ENCODE peak calls at places on chromosomes 7 and 10, in eight cellular contexts. One of them, this sample, is unnamed.

GRCh38 chr10:5418584-5418983 is 6.2 kb downstream of the NET1 start:
- DNase-seq in Panc1: no peak
- DNase-seq in neural crest cell: no peak
- DNase-seq in astrocyte of the spinal cord: no peak
- DNase-seq in fibroblast of lung: no peak
- DNase-seq in left ventricle myocardium inferior: no peak
- DNase-seq in ascending aorta: no peak
- DNase-seq in dorsolateral prefrontal cortex: no peak
- DNase-seq in this sample: no peak

GRCh38 chr10:6383099-6383812 is 180.5 kb downstream of the PFKFB3 start:
- DNase-seq in Panc1: no peak
- DNase-seq in neural crest cell: no peak
- DNase-seq in astrocyte of the spinal cord: peak; percentile 66
- DNase-seq in fibroblast of lung: peak; percentile 73
- DNase-seq in left ventricle myocardium inferior: no peak
- DNase-seq in ascending aorta: no peak
- DNase-seq in dorsolateral prefrontal cortex: peak; percentile 38
- DNase-seq in this sample: no peak

GRCh38 chr7:66182920-66183319 is 22.2 kb upstream of the TPST1 start:
- DNase-seq in Panc1: no peak
- DNase-seq in neural crest cell: no peak
- DNase-seq in astrocyte of the spinal cord: no peak
- DNase-seq in fibroblast of lung: no peak
- DNase-seq in left ventricle myocardium inferior: no peak
- DNase-seq in ascending aorta: no peak
- DNase-seq in dorsolateral prefrontal cortex: no peak
- DNase-seq in this sample: no peak

GRCh38 chr10:124180044-124180745 is 86.8 kb upstream of the CHST15 start:
- DNase-seq in Panc1: no peak
- DNase-seq in neural crest cell: no peak
- DNase-seq in astrocyte of the spinal cord: no peak
- DNase-seq in fibroblast of lung: no peak
- DNase-seq in left ventricle myocardium inferior: no peak
- DNase-seq in ascending aorta: no peak
- DNase-seq in dorsolateral prefrontal cortex: no peak
- DNase-seq in this sample: no peak

GRCh38 chr10:11813855-11814557 is 9.2 kb upstream of the PROSER2 start:
- DNase-seq in Panc1: no peak
- DNase-seq in neural crest cell: no peak
- DNase-seq in astrocyte of the spinal cord: no peak
- DNase-seq in fibroblast of lung: no peak
- DNase-seq in left ventricle myocardium inferior: no peak
- DNase-seq in ascending aorta: no peak
- DNase-seq in dorsolateral prefrontal cortex: no peak
- DNase-seq in this sample: no peak

GRCh38 chr7:137513091-137513490 is 169.6 kb upstream of the PTN start:
- DNase-seq in Panc1: no peak
- DNase-seq in neural crest cell: no peak
- DNase-seq in astrocyte of the spinal cord: no peak
- DNase-seq in fibroblast of lung: no peak
- DNase-seq in left ventricle myocardium inferior: no peak
- DNase-seq in ascending aorta: no peak
- DNase-seq in dorsolateral prefrontal cortex: no peak
- DNase-seq in this sample: no peak

GRCh38 chr10:125162181-125162906 is 2.0 kb upstream of the CTBP2 start:
- DNase-seq in Panc1: no peak
- DNase-seq in neural crest cell: no peak
- DNase-seq in astrocyte of the spinal cord: no peak
- DNase-seq in fibroblast of lung: no peak
- DNase-seq in left ventricle myocardium inferior: no peak
- DNase-seq in ascending aorta: peak; percentile 58
- DNase-seq in dorsolateral prefrontal cortex: no peak
- DNase-seq in this sample: peak; percentile 38

GRCh38 chr7:7292608-7293007 is 110.3 kb downstream of the C1GALT1 start:
- DNase-seq in Panc1: no peak
- DNase-seq in neural crest cell: no peak
- DNase-seq in astrocyte of the spinal cord: no peak
- DNase-seq in fibroblast of lung: no peak
- DNase-seq in left ventricle myocardium inferior: no peak
- DNase-seq in ascending aorta: no peak
- DNase-seq in dorsolateral prefrontal cortex: no peak
- DNase-seq in this sample: no peak

GRCh38 chr10:98030991-98031431 is 590 bp upstream of the CRTAC1 start:
- DNase-seq in Panc1: no peak
- DNase-seq in neural crest cell: peak; percentile 38
- DNase-seq in astrocyte of the spinal cord: no peak
- DNase-seq in fibroblast of lung: no peak
- DNase-seq in left ventricle myocardium inferior: no peak
- DNase-seq in ascending aorta: no peak
- DNase-seq in dorsolateral prefrontal cortex: no peak
- DNase-seq in this sample: peak; percentile 52

GRCh38 chr7:100127866-100128601 is 1.3 kb downstream of the MBLAC1 start:
- DNase-seq in Panc1: no peak
- DNase-seq in neural crest cell: peak; percentile 26
- DNase-seq in astrocyte of the spinal cord: no peak
- DNase-seq in fibroblast of lung: no peak
- DNase-seq in left ventricle myocardium inferior: no peak
- DNase-seq in ascending aorta: no peak
- DNase-seq in dorsolateral prefrontal cortex: no peak
- DNase-seq in this sample: peak; percentile 37

GRCh38 chr7:150959739-150960734 is 18.1 kb downstream of the KCNH2 start:
- DNase-seq in Panc1: no peak
- DNase-seq in neural crest cell: no peak
- DNase-seq in astrocyte of the spinal cord: no peak
- DNase-seq in fibroblast of lung: no peak
- DNase-seq in left ventricle myocardium inferior: no peak
- DNase-seq in ascending aorta: no peak
- DNase-seq in dorsolateral prefrontal cortex: no peak
- DNase-seq in this sample: no peak

GRCh38 chr7:51645298-51645697 is 328.7 kb upstream of the COBL start:
- DNase-seq in Panc1: no peak
- DNase-seq in neural crest cell: no peak
- DNase-seq in astrocyte of the spinal cord: peak; percentile 42
- DNase-seq in fibroblast of lung: no peak
- DNase-seq in left ventricle myocardium inferior: no peak
- DNase-seq in ascending aorta: no peak
- DNase-seq in dorsolateral prefrontal cortex: no peak
- DNase-seq in this sample: no peak

DNA sequence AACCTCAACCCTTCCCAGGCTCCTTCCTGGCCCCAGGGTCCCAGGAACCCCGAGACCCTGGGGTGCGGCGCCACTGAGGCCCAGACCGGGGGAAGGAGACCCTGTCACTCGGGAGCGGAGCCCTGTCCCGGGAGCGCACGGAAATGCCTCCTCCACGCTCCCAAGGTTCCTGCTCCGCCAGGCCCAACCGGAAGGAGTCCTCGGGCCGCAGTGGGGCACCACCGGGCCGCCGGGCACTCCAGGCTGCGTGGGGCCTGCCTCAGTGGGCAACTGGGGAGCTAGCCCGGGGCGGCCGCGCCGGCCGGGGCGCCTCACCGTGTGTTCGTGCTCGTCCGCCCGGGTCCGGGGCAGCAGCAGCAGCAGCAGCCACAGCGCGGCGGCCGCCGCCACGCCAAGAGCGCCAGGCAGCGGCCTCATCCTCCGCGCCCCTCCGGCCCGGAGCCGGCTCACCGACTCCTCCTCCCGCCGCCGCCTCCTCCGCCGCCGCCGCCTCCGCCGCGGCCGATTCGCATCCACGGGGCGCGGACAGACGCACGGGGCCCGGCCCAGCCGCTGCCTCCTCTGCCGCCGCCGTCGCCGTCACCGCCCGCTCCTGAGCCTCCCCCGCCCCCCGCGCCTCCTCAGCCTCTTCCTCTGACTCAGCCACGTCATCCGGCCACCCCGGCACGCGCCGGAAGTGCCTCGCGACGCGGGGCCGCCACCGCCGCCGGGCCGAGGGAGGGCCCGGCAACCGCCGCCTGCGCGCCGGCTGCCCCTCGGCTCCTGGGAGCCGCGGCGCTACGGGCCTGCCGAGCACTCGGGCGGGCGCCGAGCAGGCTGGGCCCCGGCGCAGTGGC is at the start of gene TM9SF3:
- DNase-seq in Panc1: no peak
- DNase-seq in neural crest cell: peak; percentile 74
- DNase-seq in astrocyte of the spinal cord: peak; percentile 86
- DNase-seq in fibroblast of lung: peak; percentile 84
- DNase-seq in left ventricle myocardium inferior: peak; percentile 97
- DNase-seq in ascending aorta: peak; percentile 96
- DNase-seq in dorsolateral prefrontal cortex: peak; percentile 78
- DNase-seq in this sample: peak; percentile 84
- TF ChIP-seq CTCF in Panc1: peak; percentile 16
- TF ChIP-seq CTCF in neural crest cell: peak; percentile 30
- TF ChIP-seq CTCF in astrocyte of the spinal cord: no peak
- TF ChIP-seq CTCF in fibroblast of lung: no peak
- TF ChIP-seq CTCF in left ventricle myocardium inferior: no peak
- TF ChIP-seq CTCF in ascending aorta: no peak
- TF ChIP-seq CTCF in dorsolateral prefrontal cortex: no peak
- TF ChIP-seq CTCF in this sample: no peak

GRCh38 chr7:12812111-12812510 is 124.7 kb downstream of the ARL4A start:
- DNase-seq in Panc1: no peak
- DNase-seq in neural crest cell: no peak
- DNase-seq in astrocyte of the spinal cord: no peak
- DNase-seq in fibroblast of lung: no peak
- DNase-seq in left ventricle myocardium inferior: no peak
- DNase-seq in ascending aorta: no peak
- DNase-seq in dorsolateral prefrontal cortex: no peak
- DNase-seq in this sample: no peak
- TF ChIP-seq CTCF in Panc1: no peak
- TF ChIP-seq CTCF in neural crest cell: no peak
- TF ChIP-seq CTCF in astrocyte of the spinal cord: no peak
- TF ChIP-seq CTCF in fibroblast of lung: no peak
- TF ChIP-seq CTCF in left ventricle myocardium inferior: no peak
- TF ChIP-seq CTCF in ascending aorta: no peak
- TF ChIP-seq CTCF in dorsolateral prefrontal cortex: no peak
- TF ChIP-seq CTCF in this sample: no peak

GRCh38 chr10:24617771-24618396 is 105.8 kb downstream of the ARHGAP21 start:
- DNase-seq in Panc1: peak; percentile 24
- DNase-seq in neural crest cell: peak; percentile 58
- DNase-seq in astrocyte of the spinal cord: peak; percentile 31
- DNase-seq in fibroblast of lung: peak; percentile 54
- DNase-seq in left ventricle myocardium inferior: peak; percentile 52
- DNase-seq in ascending aorta: peak; percentile 67
- DNase-seq in dorsolateral prefrontal cortex: no peak
- DNase-seq in this sample: peak; percentile 77
- TF ChIP-seq CTCF in Panc1: peak; percentile 88
- TF ChIP-seq CTCF in neural crest cell: peak; percentile 92
- TF ChIP-seq CTCF in astrocyte of the spinal cord: peak; percentile 80
- TF ChIP-seq CTCF in fibroblast of lung: peak; percentile 78
- TF ChIP-seq CTCF in left ventricle myocardium inferior: peak; percentile 85
- TF ChIP-seq CTCF in ascending aorta: peak; percentile 55
- TF ChIP-seq CTCF in dorsolateral prefrontal cortex: peak; percentile 69
- TF ChIP-seq CTCF in this sample: peak; percentile 98

DNA sequence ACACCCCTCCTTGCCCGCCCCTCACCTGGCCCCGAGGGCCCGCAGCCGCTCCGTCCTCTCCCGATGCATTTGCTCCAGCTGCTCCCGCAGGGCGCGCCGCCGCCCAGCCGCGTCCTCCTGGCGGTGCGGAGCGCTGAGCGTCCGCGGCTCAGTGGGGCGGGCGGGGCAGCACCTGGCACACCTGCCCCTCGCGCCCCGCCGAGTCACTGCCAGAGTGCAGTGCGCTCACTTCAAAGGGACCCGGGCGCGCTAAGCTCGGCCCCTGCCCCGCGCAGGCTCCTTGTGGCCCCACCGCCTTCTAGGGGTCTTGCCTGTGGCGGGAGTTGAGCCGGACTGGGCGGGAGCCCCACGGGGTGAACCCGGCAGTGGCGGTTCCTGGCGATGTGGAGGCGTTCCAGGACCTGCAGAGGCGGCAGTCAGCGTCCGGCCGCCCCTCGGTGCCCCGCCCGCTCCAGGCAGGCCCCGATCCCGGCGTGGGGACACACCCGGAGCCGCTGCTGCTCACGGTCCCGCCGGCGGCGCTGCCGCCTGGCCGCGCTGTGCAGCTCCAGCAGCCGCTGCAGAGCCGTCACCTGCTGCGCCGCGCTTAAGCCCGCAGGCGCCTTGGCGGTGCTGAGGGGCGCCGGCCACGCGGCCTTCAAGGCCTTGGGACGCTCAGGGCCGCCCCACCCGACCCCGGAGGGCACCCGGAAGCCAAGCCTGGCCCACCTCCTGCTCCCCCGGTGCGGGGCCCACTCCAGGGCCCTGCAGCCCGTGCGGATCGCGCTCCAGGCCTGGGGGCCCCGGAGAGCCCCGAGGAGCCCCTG is 6.7 kb downstream of the ATP6V1F start:
- DNase-seq in Panc1: no peak
- DNase-seq in neural crest cell: peak; percentile 36
- DNase-seq in astrocyte of the spinal cord: peak; percentile 19
- DNase-seq in fibroblast of lung: peak; percentile 37
- DNase-seq in left ventricle myocardium inferior: peak; percentile 42
- DNase-seq in ascending aorta: peak; percentile 77
- DNase-seq in dorsolateral prefrontal cortex: no peak
- DNase-seq in this sample: peak; percentile 37
- TF ChIP-seq CTCF in Panc1: peak; percentile 52
- TF ChIP-seq CTCF in neural crest cell: peak; percentile 18
- TF ChIP-seq CTCF in astrocyte of the spinal cord: peak; percentile 4
- TF ChIP-seq CTCF in fibroblast of lung: no peak
- TF ChIP-seq CTCF in left ventricle myocardium inferior: peak; percentile 33
- TF ChIP-seq CTCF in ascending aorta: no peak
- TF ChIP-seq CTCF in dorsolateral prefrontal cortex: peak; percentile 12
- TF ChIP-seq CTCF in this sample: no peak

DNA sequence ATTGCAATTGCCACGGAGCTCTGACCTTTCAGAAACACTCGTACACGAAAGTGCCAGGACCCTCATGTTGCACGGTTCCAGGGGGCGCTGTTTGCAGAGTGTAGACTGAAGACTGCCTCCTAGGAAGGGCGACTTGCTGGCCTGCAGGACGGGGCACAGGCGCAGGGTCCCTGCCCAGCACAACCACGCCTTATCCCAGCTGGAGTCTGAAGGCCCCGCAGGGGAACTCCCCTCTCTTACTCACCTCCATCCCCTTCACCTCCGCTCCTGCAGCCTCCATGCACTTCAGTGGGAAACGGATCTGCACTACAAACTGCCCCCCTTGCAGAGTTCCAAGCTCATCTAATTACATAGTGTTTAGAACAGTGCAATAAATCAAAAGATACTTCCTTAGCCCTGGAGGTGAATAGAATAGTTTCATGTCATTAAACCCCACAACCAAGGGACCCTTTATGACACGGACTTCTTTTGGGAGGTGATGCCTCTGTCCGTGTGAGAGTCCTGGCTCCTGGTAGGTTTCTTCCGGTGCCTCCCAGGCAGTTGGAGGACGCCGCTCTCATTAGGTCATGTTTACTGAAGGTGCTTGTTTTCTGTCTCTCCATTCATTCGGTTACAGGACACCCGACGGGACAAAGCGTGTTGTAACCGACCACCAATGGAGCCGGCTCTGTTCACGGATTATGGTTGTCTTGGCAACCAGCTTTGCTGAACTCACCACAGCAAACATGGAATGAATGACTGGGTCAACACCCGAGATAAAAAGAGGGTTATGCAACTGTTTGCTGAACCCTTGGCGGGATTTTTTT is 262.2 kb downstream of the BAMBI start:
- DNase-seq in Panc1: no peak
- DNase-seq in neural crest cell: peak; percentile 71
- DNase-seq in astrocyte of the spinal cord: peak; percentile 72
- DNase-seq in fibroblast of lung: peak; percentile 77
- DNase-seq in left ventricle myocardium inferior: peak; percentile 39
- DNase-seq in ascending aorta: peak; percentile 90
- DNase-seq in dorsolateral prefrontal cortex: no peak
- DNase-seq in this sample: peak; percentile 78
- TF ChIP-seq CTCF in Panc1: peak; percentile 53
- TF ChIP-seq CTCF in neural crest cell: peak; percentile 57
- TF ChIP-seq CTCF in astrocyte of the spinal cord: peak; percentile 40
- TF ChIP-seq CTCF in fibroblast of lung: no peak
- TF ChIP-seq CTCF in left ventricle myocardium inferior: peak; percentile 10
- TF ChIP-seq CTCF in ascending aorta: no peak
- TF ChIP-seq CTCF in dorsolateral prefrontal cortex: no peak
- TF ChIP-seq CTCF in this sample: peak; percentile 52